ENCODE peak calls at places on chromosomes 2 and 18, in six cellular contexts. Z, Q, R, A, N and K are unnamed samples.

GRCh38 chr18:2883137-2883671 is 36.4 kb downstream of the EMILIN2 start:
- DNase-seq in Q (no peak), A (no peak), N (peak), Z (no peak), R (no peak), K (no peak)

GRCh38 chr2:176504431-176504830 is 235.2 kb downstream of the MTX2 start:
- DNase-seq in Q (no peak), N (no peak), R (no peak), Z (no peak), A (no peak), K (no peak)

GRCh38 chr2:120390381-120391055 is 44.6 kb downstream of the INHBB start:
- DNase-seq in Q (no peak), N (no peak), R (no peak), Z (no peak), A (no peak), K (no peak)

GRCh38 chr2:166343467-166343866 is 32.3 kb downstream of the SCN9A start:
- DNase-seq in Z (no peak), Q (no peak), A (no peak), N (no peak), R (no peak), K (peak)

GRCh38 chr2:205860146-205860545 is 177.8 kb downstream of the NRP2 start:
- DNase-seq in N (no peak), A (no peak), Z (no peak), Q (no peak), R (no peak), K (no peak)

GRCh38 chr2:192197387-192197786 is 2.7 kb upstream of the TMEFF2 start:
- DNase-seq in Z (no peak), Q (no peak), N (no peak), A (no peak), R (no peak), K (no peak)

GRCh38 chr2:232884001-232884421 is 13.9 kb downstream of the SNORC start:
- DNase-seq in Z (no peak), N (no peak), Q (no peak), R (no peak), A (no peak), K (no peak)

GRCh38 chr18:22194151-22194598 is 24.8 kb downstream of the GATA6 start:
- DNase-seq in Q (no peak), Z (no peak), R (no peak), N (no peak), A (no peak), K (no peak)

GRCh38 chr2:160419776-160420521 is 73.7 kb downstream of the RBMS1 start:
- DNase-seq in Z (no peak), R (no peak), A (no peak), Q (no peak), N (no peak), K (no peak)

GRCh38 chr18:31321719-31322118 is 3.8 kb downstream of the DSG1 start:
- DNase-seq in R (no peak), N (no peak), Q (no peak), A (no peak), Z (no peak), K (no peak)

GRCh38 chr2:236794074-236794473 is 224.4 kb downstream of the ACKR3 start:
- DNase-seq in R (no peak), Q (no peak), N (no peak), A (no peak), Z (no peak), K (no peak)

GRCh38 chr2:219099319-219099718 is 38.6 kb upstream of the IHH start:
- DNase-seq in A (no peak), R (no peak), Z (no peak), Q (no peak), N (no peak), K (no peak)

GRCh38 chr2:42872736-42873135 is 80.4 kb upstream of the HAAO start:
- DNase-seq in Z (no peak), A (no peak), N (no peak), Q (no peak), R (no peak), K (no peak)

GRCh38 chr18:21486905-21487437 is 113.5 kb downstream of the ESCO1 start:
- DNase-seq in Z (no peak), Q (no peak), R (no peak), A (no peak), N (no peak), K (no peak)

GRCh38 chr2:157056200-157056676 is 201.3 kb upstream of the GALNT5 start:
- DNase-seq in Z (no peak), Q (no peak), N (no peak), R (peak), A (no peak), K (no peak)